ENCODE peak calls at places on chromosomes 13 and 19, in seven cellular contexts. One of them, this sample, is unnamed.

GRCh38 chr13:70173236-70173959 is 65.1 kb upstream of the KLHL1 start:
- DNase-seq in A549: no peak
- DNase-seq in HCT116: no peak
- DNase-seq in breast epithelium: no peak
- DNase-seq in stomach: no peak
- DNase-seq in suprapubic skin: no peak
- DNase-seq in tibial nerve: no peak
- DNase-seq in this sample: no peak

GRCh38 chr19:2475018-2475701 is 767 bp upstream of the GADD45B start:
- DNase-seq in A549: peak; percentile 76
- DNase-seq in HCT116: no peak
- DNase-seq in breast epithelium: peak; percentile 58
- DNase-seq in stomach: peak; percentile 65
- DNase-seq in suprapubic skin: peak; percentile 80
- DNase-seq in tibial nerve: peak; percentile 39
- DNase-seq in this sample: peak; percentile 68

GRCh38 chr13:75217949-75218348 is 264.0 kb downstream of the TBC1D4 start:
- DNase-seq in A549: no peak
- DNase-seq in HCT116: no peak
- DNase-seq in breast epithelium: no peak
- DNase-seq in stomach: no peak
- DNase-seq in suprapubic skin: no peak
- DNase-seq in tibial nerve: no peak
- DNase-seq in this sample: no peak

GRCh38 chr13:91154553-91154952 is 192.9 kb upstream of the MIR17HG start:
- DNase-seq in A549: no peak
- DNase-seq in HCT116: no peak
- DNase-seq in breast epithelium: no peak
- DNase-seq in stomach: no peak
- DNase-seq in suprapubic skin: no peak
- DNase-seq in tibial nerve: no peak
- DNase-seq in this sample: no peak

GRCh38 chr13:37667631-37668161 is 69.1 kb upstream of the POSTN start:
- DNase-seq in A549: no peak
- DNase-seq in HCT116: no peak
- DNase-seq in breast epithelium: no peak
- DNase-seq in stomach: no peak
- DNase-seq in suprapubic skin: no peak
- DNase-seq in tibial nerve: no peak
- DNase-seq in this sample: no peak

GRCh38 chr19:35869327-35870123 is 1.2 kb downstream of the APLP1 start:
- DNase-seq in A549: peak; percentile 98
- DNase-seq in HCT116: peak; percentile 89
- DNase-seq in breast epithelium: peak; percentile 42
- DNase-seq in stomach: peak; percentile 88
- DNase-seq in suprapubic skin: no peak
- DNase-seq in tibial nerve: no peak
- DNase-seq in this sample: peak; percentile 52

GRCh38 chr13:68551701-68552522 is 1321.8 kb upstream of the PCDH9 start:
- DNase-seq in A549: no peak
- DNase-seq in HCT116: no peak
- DNase-seq in breast epithelium: no peak
- DNase-seq in stomach: no peak
- DNase-seq in suprapubic skin: no peak
- DNase-seq in tibial nerve: no peak
- DNase-seq in this sample: no peak

GRCh38 chr13:27194895-27195764 is 23.5 kb upstream of the USP12 start:
- DNase-seq in A549: peak; percentile 88
- DNase-seq in HCT116: peak; percentile 96
- DNase-seq in breast epithelium: no peak
- DNase-seq in stomach: no peak
- DNase-seq in suprapubic skin: no peak
- DNase-seq in tibial nerve: no peak
- DNase-seq in this sample: no peak

GRCh38 chr13:24124789-24125476 is 35.6 kb upstream of the SPATA13 start:
- DNase-seq in A549: no peak
- DNase-seq in HCT116: no peak
- DNase-seq in breast epithelium: no peak
- DNase-seq in stomach: no peak
- DNase-seq in suprapubic skin: no peak
- DNase-seq in tibial nerve: no peak
- DNase-seq in this sample: no peak

DNA sequence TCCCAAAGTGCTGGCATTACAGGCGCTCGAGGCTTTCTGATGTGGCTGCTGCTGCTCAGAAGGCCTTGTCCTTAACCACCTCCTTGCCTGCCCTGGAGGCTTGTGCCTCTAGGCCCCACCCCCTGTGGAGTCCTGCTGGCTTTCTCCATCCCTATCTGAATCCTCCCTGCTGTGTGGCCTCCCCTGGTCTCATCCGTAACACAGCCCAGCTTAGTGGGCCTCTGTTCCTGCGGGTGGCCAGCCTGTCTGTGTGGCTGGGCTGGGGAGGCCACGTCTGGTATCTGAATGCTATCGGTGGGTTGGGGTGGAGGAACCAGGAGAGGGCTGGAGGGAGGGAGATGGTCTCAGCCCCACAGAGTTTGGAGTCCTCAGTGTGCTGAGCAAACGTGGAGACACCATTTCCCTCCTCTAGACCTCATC is 4.7 kb downstream of the RPL28 start:
- DNase-seq in A549: no peak
- DNase-seq in HCT116: no peak
- DNase-seq in breast epithelium: no peak
- DNase-seq in stomach: no peak
- DNase-seq in suprapubic skin: no peak
- DNase-seq in tibial nerve: no peak
- DNase-seq in this sample: no peak
- TF ChIP-seq POLR2A in A549: no peak
- TF ChIP-seq POLR2A in HCT116: no peak
- TF ChIP-seq POLR2A in breast epithelium: no peak
- TF ChIP-seq POLR2A in stomach: no peak
- TF ChIP-seq POLR2A in suprapubic skin: no peak
- TF ChIP-seq POLR2A in tibial nerve: no peak
- TF ChIP-seq POLR2A in this sample: no peak

GRCh38 chr19:6466526-6467248 is 2.6 kb downstream of the CRB3 start:
- DNase-seq in A549: no peak
- DNase-seq in HCT116: no peak
- DNase-seq in breast epithelium: no peak
- DNase-seq in stomach: no peak
- DNase-seq in suprapubic skin: no peak
- DNase-seq in tibial nerve: no peak
- DNase-seq in this sample: no peak

GRCh38 chr19:6467384-6467783 is 3.3 kb downstream of the CRB3 start:
- DNase-seq in A549: no peak
- DNase-seq in HCT116: no peak
- DNase-seq in breast epithelium: no peak
- DNase-seq in stomach: no peak
- DNase-seq in suprapubic skin: no peak
- DNase-seq in tibial nerve: no peak
- DNase-seq in this sample: no peak

GRCh38 chr19:6464070-6464873 is at the start of gene CRB3:
- DNase-seq in A549: peak; percentile 21
- DNase-seq in HCT116: peak; percentile 80
- DNase-seq in breast epithelium: peak; percentile 86
- DNase-seq in stomach: peak; percentile 96
- DNase-seq in suprapubic skin: peak; percentile 83
- DNase-seq in tibial nerve: no peak
- DNase-seq in this sample: peak; percentile 96

GRCh38 chr19:6465663-6466062 is 1.6 kb downstream of the CRB3 start:
- DNase-seq in A549: no peak
- DNase-seq in HCT116: no peak
- DNase-seq in breast epithelium: no peak
- DNase-seq in stomach: no peak
- DNase-seq in suprapubic skin: no peak
- DNase-seq in tibial nerve: no peak
- DNase-seq in this sample: no peak

GRCh38 chr19:6465006-6465405 is 935 bp downstream of the CRB3 start:
- DNase-seq in A549: no peak
- DNase-seq in HCT116: no peak
- DNase-seq in breast epithelium: no peak
- DNase-seq in stomach: peak; percentile 28
- DNase-seq in suprapubic skin: no peak
- DNase-seq in tibial nerve: no peak
- DNase-seq in this sample: peak; percentile 24
- H3K4me3 ChIP-seq in A549: peak overlapping the region; percentile 52
- H3K4me3 ChIP-seq in HCT116: peak overlapping the region; percentile 84
- H3K4me3 ChIP-seq in breast epithelium: peak overlapping the region; percentile 80
- H3K4me3 ChIP-seq in stomach: peak overlapping the region; percentile 52
- H3K4me3 ChIP-seq in suprapubic skin: peak overlapping the region; percentile 59
- H3K4me3 ChIP-seq in tibial nerve: peak overlapping the region; percentile 34
- H3K4me3 ChIP-seq in this sample: peak overlapping the region; percentile 72

DNA sequence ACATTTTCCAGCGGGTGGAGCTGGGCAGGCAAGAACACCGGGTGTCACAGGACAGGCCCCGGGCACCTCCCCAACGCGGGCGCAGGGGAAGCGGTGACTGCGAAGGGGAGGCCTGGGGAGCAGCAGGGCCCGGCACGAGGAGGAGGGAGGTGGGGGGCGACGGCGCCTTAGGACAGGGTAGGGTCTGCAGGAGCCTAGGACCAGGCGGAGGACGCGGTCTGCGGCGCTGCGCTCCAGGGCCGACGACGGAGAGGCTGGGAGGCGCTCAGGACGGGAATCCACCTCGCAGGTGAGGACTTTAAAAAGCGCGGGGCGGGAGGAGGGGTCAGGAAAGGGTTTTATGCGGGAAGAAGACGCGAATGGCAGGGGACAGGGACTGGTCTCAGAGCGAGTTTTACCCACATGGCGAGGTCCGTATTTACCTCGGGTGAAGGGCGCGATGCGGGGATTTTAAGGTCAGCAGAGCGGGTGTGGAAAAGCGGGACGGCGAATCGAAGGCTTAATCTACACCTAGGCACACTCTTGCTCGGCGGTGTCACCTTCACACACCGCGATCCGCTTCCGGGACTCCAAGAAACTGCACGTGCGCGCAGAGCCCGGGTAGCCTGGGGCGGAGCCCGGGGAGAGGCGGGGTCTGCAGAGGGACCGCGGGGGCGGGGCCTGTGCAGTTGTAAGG is 13.5 kb downstream of the ERVV-2 start:
- DNase-seq in A549: no peak
- DNase-seq in HCT116: no peak
- DNase-seq in breast epithelium: no peak
- DNase-seq in stomach: no peak
- DNase-seq in suprapubic skin: no peak
- DNase-seq in tibial nerve: no peak
- DNase-seq in this sample: peak; percentile 71
- H3K9me3 ChIP-seq in A549: peaks cover 73% of the 10 kb centered on the region
- H3K9me3 ChIP-seq in HCT116: peaks cover 10% of the 10 kb centered on the region
- H3K9me3 ChIP-seq in breast epithelium: peaks cover 65% of the 10 kb centered on the region
- H3K9me3 ChIP-seq in stomach: peaks cover 98% of the 10 kb centered on the region
- H3K9me3 ChIP-seq in suprapubic skin: peaks cover 27% of the 10 kb centered on the region
- H3K9me3 ChIP-seq in tibial nerve: no peaks in the 10 kb centered on the region
- H3K9me3 ChIP-seq in this sample: no peaks in the 10 kb centered on the region

DNA sequence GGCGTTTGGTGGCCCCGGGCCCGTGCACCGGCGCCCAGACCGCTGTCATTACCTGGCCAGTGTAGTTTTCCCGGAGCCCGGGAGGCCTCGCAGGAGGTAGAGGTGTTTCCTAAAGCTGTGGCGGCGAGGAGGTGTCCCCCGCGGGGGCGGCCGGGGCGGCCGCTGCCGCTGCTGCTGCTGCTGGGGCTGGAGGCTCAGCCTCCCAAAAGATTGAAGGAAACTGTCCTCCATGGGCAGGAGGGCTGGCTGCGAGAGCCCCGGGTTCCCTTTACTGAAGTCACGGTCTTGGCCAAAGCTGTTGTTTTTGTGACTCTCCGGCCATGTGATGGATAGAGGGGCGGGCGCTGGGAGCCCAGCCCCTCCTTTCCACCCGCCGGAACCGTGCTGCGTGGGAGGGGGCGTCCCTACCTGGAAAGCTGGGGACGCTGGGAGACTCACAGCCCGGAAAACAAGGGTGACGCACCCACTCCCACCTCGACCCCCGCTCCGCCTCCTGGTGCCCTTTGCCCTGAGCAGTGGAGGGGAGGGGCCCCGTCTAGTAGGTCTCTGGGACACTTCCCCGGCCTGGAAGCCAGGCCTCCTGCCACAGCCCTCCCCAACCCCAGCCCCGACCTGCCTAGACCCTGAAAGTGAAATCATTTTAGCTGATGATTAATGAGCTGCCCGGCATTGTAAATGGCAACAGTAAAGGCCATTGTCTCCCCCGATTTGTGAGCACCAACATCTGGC is at the start of gene N4BP2L1:
- DNase-seq in A549: peak; percentile 9
- DNase-seq in HCT116: no peak
- DNase-seq in breast epithelium: peak; percentile 83
- DNase-seq in stomach: peak; percentile 71
- DNase-seq in suprapubic skin: peak; percentile 89
- DNase-seq in tibial nerve: peak; percentile 63
- DNase-seq in this sample: peak; percentile 82
- TF ChIP-seq POLR2A in A549: no peak
- TF ChIP-seq POLR2A in HCT116: no peak
- TF ChIP-seq POLR2A in breast epithelium: peak; percentile 84
- TF ChIP-seq POLR2A in stomach: no peak
- TF ChIP-seq POLR2A in suprapubic skin: peak; percentile 93
- TF ChIP-seq POLR2A in tibial nerve: peak; percentile 89
- TF ChIP-seq POLR2A in this sample: peak; percentile 90

GRCh38 chr19:6604906-6605305 is 14.0 kb upstream of the CD70 start:
- DNase-seq in A549: no peak
- DNase-seq in HCT116: no peak
- DNase-seq in breast epithelium: no peak
- DNase-seq in stomach: no peak
- DNase-seq in suprapubic skin: no peak
- DNase-seq in tibial nerve: no peak
- DNase-seq in this sample: no peak
- H3K4me3 ChIP-seq in A549: no peak overlapping the region
- H3K4me3 ChIP-seq in HCT116: no peak overlapping the region
- H3K4me3 ChIP-seq in breast epithelium: no peak overlapping the region
- H3K4me3 ChIP-seq in stomach: no peak overlapping the region
- H3K4me3 ChIP-seq in suprapubic skin: no peak overlapping the region
- H3K4me3 ChIP-seq in tibial nerve: no peak overlapping the region
- H3K4me3 ChIP-seq in this sample: no peak overlapping the region

GRCh38 chr13:79972066-79972569 is 368.8 kb downstream of the SPRY2 start:
- DNase-seq in A549: no peak
- DNase-seq in HCT116: no peak
- DNase-seq in breast epithelium: no peak
- DNase-seq in stomach: no peak
- DNase-seq in suprapubic skin: no peak
- DNase-seq in tibial nerve: no peak
- DNase-seq in this sample: no peak
- H3K9me3 ChIP-seq in A549: peaks cover 10% of the 10 kb centered on the region
- H3K9me3 ChIP-seq in HCT116: peaks cover 3% of the 10 kb centered on the region
- H3K9me3 ChIP-seq in breast epithelium: peaks cover 6% of the 10 kb centered on the region
- H3K9me3 ChIP-seq in stomach: no peaks in the 10 kb centered on the region
- H3K9me3 ChIP-seq in suprapubic skin: no peaks in the 10 kb centered on the region
- H3K9me3 ChIP-seq in tibial nerve: no peaks in the 10 kb centered on the region
- H3K9me3 ChIP-seq in this sample: no peaks in the 10 kb centered on the region

GRCh38 chr19:30332445-30333234 is 39.5 kb upstream of the ZNF536 start:
- DNase-seq in A549: no peak
- DNase-seq in HCT116: no peak
- DNase-seq in breast epithelium: no peak
- DNase-seq in stomach: no peak
- DNase-seq in suprapubic skin: peak; percentile 21
- DNase-seq in tibial nerve: no peak
- DNase-seq in this sample: no peak
- TF ChIP-seq POLR2A in A549: no peak
- TF ChIP-seq POLR2A in HCT116: no peak
- TF ChIP-seq POLR2A in breast epithelium: no peak
- TF ChIP-seq POLR2A in stomach: no peak
- TF ChIP-seq POLR2A in suprapubic skin: no peak
- TF ChIP-seq POLR2A in tibial nerve: no peak
- TF ChIP-seq POLR2A in this sample: no peak

This sample was measured in thyroid gland.